ENCODE peak calls at places on chromosome 20, in eight cellular contexts. Q is breast epithelium, G is body of pancreas, P is K562, F is A549, H is GM12878, D is HCT116, C is Peyer's patch. T is an unnamed sample.

GRCh38 chr20:21523895-21524294 is 10.0 kb upstream of the NKX2-2 start:
- DNase-seq in Q (no peak), G (no peak), P (no peak), F (no peak), H (no peak), D (no peak), C (no peak), T (no peak)

GRCh38 chr20:51803157-51803854 is 985 bp upstream of the SALL4 start:
- DNase-seq in Q (no peak), G (no peak), P (no peak), F (no peak), H (no peak), D (no peak), C (no peak), T (no peak)

GRCh38 chr20:1883986-1884385 is 11.2 kb upstream of the SIRPA start:
- DNase-seq in Q (no peak), G (no peak), P (no peak), F (no peak), H (no peak), D (no peak), C (no peak), T (no peak)

GRCh38 chr20:10504893-10505292 is 69.8 kb downstream of the SLX4IP start:
- DNase-seq in Q (no peak), G (no peak), P (no peak), F (no peak), H (no peak), D (no peak), C (no peak), T (no peak)

GRCh38 chr20:44355503-44356352 is at the start of gene HNF4A:
- DNase-seq in Q (no peak), G (peak; percentile 84), P (peak; percentile 6), F (peak; percentile 49), H (no peak), D (no peak), C (no peak), T (no peak)

GRCh38 chr20:58636983-58637421 is 14.1 kb upstream of the STX16 start:
- DNase-seq in Q (peak; percentile 39), G (no peak), P (no peak), F (no peak), H (no peak), D (no peak), C (no peak), T (no peak)

GRCh38 chr20:40497781-40498691 is 191.0 kb downstream of the MAFB start:
- DNase-seq in Q (no peak), G (peak; percentile 15), P (peak; percentile 9), F (no peak), H (peak; percentile 7), D (no peak), C (no peak), T (no peak)

GRCh38 chr20:43835944-43836540 is 78.6 kb upstream of the TOX2 start:
- DNase-seq in Q (no peak), G (no peak), P (no peak), F (no peak), H (no peak), D (no peak), C (no peak), T (no peak)

GRCh38 chr20:58888521-58889333 is 36.2 kb downstream of the GNAS start:
- DNase-seq in Q (peak; percentile 78), G (peak; percentile 85), P (peak; percentile 81), F (no peak), H (no peak), D (no peak), C (peak; percentile 79), T (peak; percentile 93)

GRCh38 chr20:48660788-48661187 is 167.0 kb downstream of the PREX1 start:
- DNase-seq in Q (no peak), G (no peak), P (no peak), F (no peak), H (no peak), D (no peak), C (no peak), T (no peak)

GRCh38 chr20:49187330-49188100 is 619 bp downstream of the STAU1 start:
- DNase-seq in Q (no peak), G (peak; percentile 27), P (peak; percentile 42), F (no peak), H (no peak), D (no peak), C (peak; percentile 27), T (peak; percentile 91)

GRCh38 chr20:12963456-12963855 is 45.3 kb upstream of the SPTLC3 start:
- DNase-seq in Q (no peak), G (no peak), P (no peak), F (no peak), H (no peak), D (no peak), C (no peak), T (no peak)

GRCh38 chr20:24149175-24149574 is 160.6 kb upstream of the GGTLC1 start:
- DNase-seq in Q (no peak), G (no peak), P (no peak), F (no peak), H (no peak), D (no peak), C (no peak), T (no peak)

DNA sequence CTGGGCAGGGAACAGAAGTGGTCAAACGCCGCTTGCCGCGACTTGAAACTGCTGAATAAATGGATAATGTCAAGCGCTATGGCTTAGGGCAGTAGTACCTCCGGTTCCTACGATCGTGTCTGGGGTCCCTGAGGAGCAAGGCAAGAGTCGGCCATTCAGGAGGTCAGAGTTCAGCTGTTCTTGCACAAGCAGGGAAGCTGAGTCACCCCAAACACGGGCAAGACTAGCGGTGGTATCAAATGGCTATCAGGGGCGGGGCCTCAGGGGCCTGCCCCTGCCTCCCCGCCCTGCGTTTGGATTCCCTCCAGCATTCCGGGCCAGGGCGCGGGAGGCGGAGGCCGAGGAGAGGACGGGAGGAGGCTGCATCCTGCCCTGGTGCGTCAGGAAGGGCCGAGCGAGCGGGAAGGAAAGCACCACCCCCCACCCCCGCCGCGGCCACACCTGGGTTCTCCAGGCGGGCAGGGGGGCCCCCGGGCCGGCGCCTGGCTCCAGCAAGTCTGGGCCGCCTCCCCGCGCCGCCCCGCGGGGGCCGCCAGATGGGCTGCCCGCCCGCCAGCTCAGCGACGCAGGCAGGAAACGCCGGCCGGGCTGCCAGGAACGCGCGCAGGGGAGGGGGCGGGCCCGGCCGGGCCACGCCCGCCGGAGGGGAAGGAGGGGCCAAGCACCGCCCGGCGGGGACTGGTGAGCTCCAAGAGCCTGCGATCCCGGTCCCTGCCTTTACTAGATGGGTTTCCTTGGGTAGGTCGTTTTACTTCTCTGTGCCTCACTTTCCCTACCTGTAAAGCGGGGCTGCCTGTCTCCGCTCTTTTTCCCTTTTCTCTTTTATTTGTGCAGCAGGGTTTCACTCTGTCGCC is 32.2 kb upstream of the ID1 start:
- DNase-seq in Q (peak; percentile 94), G (peak; percentile 98), P (peak; percentile 93), F (peak; percentile 83), H (peak; percentile 41), D (peak; percentile 96), C (peak; percentile 87), T (peak; percentile 98)
- TF ChIP-seq POLR2A in Q (no peak), G (peak; percentile 94), P (peak; percentile 83), F (peak; percentile 52), H (peak; percentile 72), D (peak; percentile 59), C (peak; percentile 88), T (peak; percentile 92)

GRCh38 chr20:50304501-50304856 is 113.8 kb downstream of the CEBPB start:
- DNase-seq in Q (no peak), G (no peak), P (no peak), F (no peak), H (no peak), D (no peak), C (no peak), T (no peak)

GRCh38 chr20:50303573-50304500 is 113.2 kb downstream of the CEBPB start:
- DNase-seq in Q (peak; percentile 77), G (peak; percentile 82), P (peak; percentile 48), F (no peak), H (no peak), D (no peak), C (peak; percentile 46), T (peak; percentile 62)

GRCh38 chr20:50304883-50305635 is 114.4 kb downstream of the CEBPB start:
- DNase-seq in Q (peak; percentile 81), G (peak; percentile 73), P (no peak), F (no peak), H (no peak), D (no peak), C (peak; percentile 51), T (no peak)

GRCh38 chr20:50306478-50307423 is 116.1 kb downstream of the CEBPB start:
- DNase-seq in Q (no peak), G (no peak), P (no peak), F (no peak), H (no peak), D (no peak), C (no peak), T (no peak)

DNA sequence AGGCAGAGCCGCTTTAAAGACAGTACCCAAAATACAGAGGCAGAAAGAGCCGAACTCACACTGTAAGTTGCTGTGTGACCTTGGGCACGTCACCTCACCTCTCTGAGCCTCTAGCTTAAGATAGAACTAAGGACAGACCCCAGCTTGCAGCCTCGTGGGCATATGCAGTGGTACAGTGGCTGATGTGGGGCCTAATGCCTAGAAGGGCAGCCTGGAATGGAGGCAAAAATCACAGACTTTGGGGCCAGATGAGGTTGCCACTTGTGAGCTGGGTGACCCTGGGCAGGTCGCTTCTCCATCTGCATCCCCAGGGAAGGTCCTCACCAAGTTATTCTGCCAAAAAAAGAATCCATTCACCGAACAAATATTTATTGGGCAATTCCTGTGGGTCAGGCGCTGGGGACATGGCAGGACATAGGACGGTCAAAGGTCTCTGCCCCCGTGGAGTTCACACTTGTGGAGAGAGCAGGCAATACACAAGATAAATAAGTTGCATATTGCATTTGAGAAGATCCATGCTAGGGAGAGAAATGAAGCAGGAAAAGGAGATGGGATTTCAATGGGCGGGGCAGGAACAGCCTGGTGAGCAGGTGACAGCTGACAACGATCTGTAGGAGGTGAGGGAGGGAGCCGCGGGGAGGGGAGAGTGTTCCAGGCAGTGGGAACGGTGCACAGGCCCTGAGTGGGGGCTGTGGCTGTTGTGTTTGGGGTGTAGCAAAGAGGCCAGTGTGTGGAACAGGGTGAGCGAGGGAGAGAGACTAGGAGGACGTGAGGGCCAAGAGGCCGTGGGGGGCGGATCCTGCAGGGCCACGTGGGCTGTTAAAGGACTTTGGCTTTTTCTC is 115.2 kb downstream of the CEBPB start:
- DNase-seq in Q (no peak), G (peak; percentile 48), P (no peak), F (peak; percentile 49), H (no peak), D (no peak), C (no peak), T (no peak)
- TF ChIP-seq POLR2A in Q (peak; percentile 28), G (no peak), P (no peak), F (no peak), H (no peak), D (no peak), C (no peak), T (no peak)

GRCh38 chr20:45500022-45500421 is 15.4 kb downstream of the SPINT3 start:
- DNase-seq in Q (no peak), G (no peak), P (no peak), F (no peak), H (no peak), D (no peak), C (no peak), T (no peak)
- TF ChIP-seq POLR2A in Q (no peak), G (no peak), P (no peak), F (no peak), H (no peak), D (no peak), C (peak; percentile 43), T (no peak)

DNA sequence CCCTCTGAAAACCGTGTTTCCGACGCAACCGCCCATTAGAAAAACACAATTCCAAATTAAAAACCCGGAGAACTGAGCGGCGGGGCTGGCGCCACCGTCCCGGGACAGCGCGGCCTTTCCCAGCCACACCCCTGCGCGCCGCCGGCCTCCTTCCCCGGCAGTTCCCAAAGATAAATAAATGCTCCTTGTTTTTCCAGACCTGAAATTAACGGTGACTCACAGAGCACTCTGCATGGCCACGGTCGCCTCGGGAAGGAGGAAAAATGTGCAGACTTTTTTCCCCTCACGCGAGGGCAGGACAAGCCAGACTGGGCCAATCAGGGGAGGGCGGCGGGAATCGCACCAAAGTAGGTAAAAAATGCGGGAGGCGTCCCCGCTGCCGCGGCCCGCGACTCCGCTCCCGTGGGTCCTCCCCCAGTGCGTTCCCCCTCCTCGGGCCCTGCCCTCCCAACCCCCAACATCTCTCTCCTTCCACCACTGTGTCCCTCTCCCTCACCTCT is 853 bp upstream of the DSTN start:
- DNase-seq in Q (peak; percentile 96), G (peak; percentile 89), P (peak; percentile 57), F (peak; percentile 95), H (no peak), D (peak; percentile 91), C (peak; percentile 31), T (peak; percentile 50)
- TF ChIP-seq POLR2A in Q (peak; percentile 84), G (peak; percentile 77), P (no peak), F (peak; percentile 32), H (no peak), D (peak; percentile 34), C (peak; percentile 70), T (no peak)